ENCODE peak calls at places on chromosomes 12 and 14, in ten cellular contexts. X is cardiac muscle cell, E is prostate gland, H is ovary, G is fibroblast of lung, F is kidney, C is left ventricle myocardium inferior, S is neural progenitor cell, A is MM.1S, N is RWPE1. M is an unnamed sample.

GRCh38 chr12:89695100-89695499 is 13.5 kb downstream of the ATP2B1 start:
- DNase-seq in H (no peak), S (no peak), E (no peak), F (no peak), N (no peak), X (peak), A (no peak), C (no peak), G (peak), M (no peak)

GRCh38 chr14:30333934-30334333 is 225.0 kb upstream of the G2E3 start:
- DNase-seq in C (no peak), H (no peak), G (no peak), A (no peak), F (no peak), S (no peak), X (no peak), E (no peak), N (no peak), M (no peak)

GRCh38 chr14:68780358-68781160 is 12.3 kb downstream of the ZFP36L1 start:
- DNase-seq in E (no peak), G (peak), S (peak), A (no peak), C (peak), F (peak), H (peak), X (no peak), N (no peak), M (peak)

GRCh38 chr12:127881371-127882140 is 385.4 kb upstream of the TMEM132C start:
- DNase-seq in X (no peak), G (no peak), F (no peak), A (no peak), S (no peak), C (no peak), E (no peak), H (no peak), N (no peak), M (no peak)

GRCh38 chr14:50821471-50822464 is 9.2 kb downstream of the NIN start:
- DNase-seq in S (no peak), G (no peak), C (peak), A (no peak), N (peak), E (no peak), X (no peak), F (no peak), H (no peak), M (no peak)

GRCh38 chr14:95134304-95134933 is 22.9 kb downstream of the DICER1 start:
- DNase-seq in H (no peak), N (no peak), X (no peak), E (no peak), F (no peak), S (no peak), A (no peak), G (no peak), C (no peak), M (no peak)

GRCh38 chr14:24900281-24900868 is 149.6 kb downstream of the STXBP6 start:
- DNase-seq in H (no peak), F (no peak), C (no peak), N (no peak), A (no peak), X (no peak), G (peak), S (no peak), E (no peak), M (no peak)

GRCh38 chr12:24418157-24418556 is 468.7 kb upstream of the SOX5 start:
- DNase-seq in C (no peak), S (no peak), F (no peak), N (no peak), H (no peak), A (no peak), X (no peak), E (no peak), G (no peak), M (no peak)

GRCh38 chr14:20492486-20492885 is 12.9 kb upstream of the RNASE10 start:
- DNase-seq in N (no peak), S (no peak), G (no peak), A (no peak), C (no peak), F (no peak), X (no peak), H (no peak), E (no peak), M (no peak)

GRCh38 chr14:90382491-90383125 is 14.2 kb upstream of the CALM1 start:
- DNase-seq in E (peak), C (peak), H (peak), X (peak), G (peak), A (peak), S (peak), F (peak), N (peak), M (peak)

GRCh38 chr12:113325938-113326337 is 9.0 kb downstream of the SLC8B1 start:
- DNase-seq in S (no peak), X (no peak), F (no peak), A (no peak), N (no peak), H (no peak), G (peak), C (peak), E (no peak), M (no peak)

GRCh38 chr14:75278422-75279152 is at the start of gene FOS:
- DNase-seq in C (peak), X (peak), H (peak), A (peak), N (peak), G (peak), E (peak), F (peak), S (peak), M (peak)

GRCh38 chr14:34227834-34228662 is 234.0 kb downstream of the SPTSSA start:
- DNase-seq in F (peak), S (peak), G (peak), H (peak), E (peak), X (peak), A (peak), C (peak), N (peak), M (no peak)

GRCh38 chr12:77031745-77032144 is 33.6 kb downstream of the E2F7 start:
- DNase-seq in H (no peak), F (no peak), G (peak), S (no peak), A (no peak), N (peak), X (no peak), E (no peak), C (no peak), M (no peak)

GRCh38 chr12:19451196-19451595 is 11.9 kb downstream of the AEBP2 start:
- DNase-seq in G (peak), A (no peak), N (no peak), E (no peak), S (peak), C (no peak), X (no peak), H (no peak), F (no peak), M (no peak)

GRCh38 chr14:99481745-99482099 is 513 bp downstream of the CCNK start:
- DNase-seq in A (peak), S (no peak), N (peak), E (peak), X (peak), F (no peak), C (no peak), H (no peak), G (peak), M (no peak)

GRCh38 chr12:13100882-13101769 is 2.3 kb downstream of the GSG1 start:
- DNase-seq in H (peak), C (peak), A (peak), G (peak), F (peak), S (peak), X (peak), E (peak), N (peak), M (peak)

GRCh38 chr12:65278576-65279386 is at the start of gene MSRB3:
- DNase-seq in H (peak), C (peak), X (peak), A (peak), N (peak), S (peak), F (peak), G (peak), E (peak), M (peak)

GRCh38 chr12:69440016-69440415 is 30.2 kb upstream of the FRS2 start:
- DNase-seq in X (no peak), S (no peak), H (no peak), N (no peak), A (no peak), E (peak), G (no peak), F (no peak), C (no peak), M (no peak)

GRCh38 chr14:103522028-103522581 is 525 bp downstream of the CKB start:
- DNase-seq in E (no peak), N (no peak), A (no peak), F (peak), C (peak), H (peak), G (peak), S (peak), X (peak), M (peak)

GRCh38 chr12:42698213-42698612 is 108.7 kb upstream of the PRICKLE1 start:
- DNase-seq in H (no peak), C (no peak), E (no peak), S (no peak), N (peak), A (no peak), G (peak), X (no peak), F (no peak), M (no peak)

GRCh38 chr14:24398943-24399801 is at the start of gene NYNRIN:
- DNase-seq in H (peak), C (peak), F (peak), G (no peak), A (no peak), S (peak), X (peak), E (no peak), N (no peak), M (no peak)

GRCh38 chr14:100363053-100363452 is 39.9 kb downstream of the SLC25A47 start:
- DNase-seq in F (no peak), A (no peak), S (no peak), G (no peak), X (no peak), N (no peak), H (no peak), C (no peak), E (no peak), M (no peak)

GRCh38 chr12:62720661-62721330 is 214.2 kb downstream of the PPM1H start:
- DNase-seq in H (no peak), N (no peak), A (no peak), X (no peak), E (no peak), G (peak), S (no peak), F (no peak), C (no peak), M (no peak)

GRCh38 chr12:31514912-31515311 is 76.0 kb downstream of the DENND5B start:
- DNase-seq in F (no peak), E (no peak), G (no peak), N (no peak), S (no peak), C (no peak), A (no peak), X (no peak), H (no peak), M (no peak)

GRCh38 chr14:101960225-101960624 is 4.1 kb upstream of the DYNC1H1 start:
- DNase-seq in S (peak), E (no peak), N (no peak), C (no peak), H (no peak), G (no peak), X (peak), A (peak), F (peak), M (no peak)

GRCh38 chr14:20782280-20782890 is 1.3 kb downstream of the RNASE6 start:
- DNase-seq in G (no peak), F (no peak), A (no peak), S (peak), N (no peak), C (no peak), X (no peak), E (peak), H (no peak), M (no peak)

GRCh38 chr12:31224768-31225448 is 101.0 kb downstream of the SINHCAF start:
- DNase-seq in F (no peak), G (no peak), H (no peak), E (no peak), S (peak), N (no peak), C (no peak), A (no peak), X (no peak), M (no peak)

GRCh38 chr12:15629108-15629507 is 160.1 kb downstream of the EPS8 start:
- DNase-seq in F (peak), X (peak), N (peak), H (peak), G (peak), C (peak), S (peak), A (no peak), E (peak), M (peak)

GRCh38 chr14:104248203-104249055 is 110.0 kb downstream of the KIF26A start:
- DNase-seq in X (no peak), G (no peak), C (no peak), E (no peak), F (peak), A (no peak), S (no peak), H (peak), N (no peak), M (no peak)

GRCh38 chr14:59698793-59699192 is 122.2 kb upstream of the CCDC175 start:
- DNase-seq in F (no peak), A (no peak), E (no peak), S (no peak), G (peak), X (no peak), C (no peak), N (peak), H (no peak), M (no peak)

GRCh38 chr14:49895480-49895879 is 2.6 kb downstream of the ARF6 start:
- DNase-seq in A (no peak), E (no peak), X (no peak), S (no peak), N (no peak), C (no peak), G (no peak), H (no peak), F (no peak), M (no peak)

GRCh38 chr14:98578204-98578603 is 693.8 kb downstream of the BCL11B start:
- DNase-seq in S (no peak), H (no peak), X (no peak), F (no peak), E (no peak), N (peak), G (no peak), C (no peak), A (no peak), M (no peak)

GRCh38 chr14:76768201-76768656 is 7.0 kb downstream of the VASH1 start:
- DNase-seq in A (no peak), E (no peak), F (peak), C (peak), G (no peak), X (peak), H (no peak), S (peak), N (no peak), M (peak)

GRCh38 chr14:103562135-103562384 is 397 bp downstream of the BAG5 start:
- DNase-seq in C (peak), G (no peak), H (no peak), A (no peak), N (peak), S (no peak), E (no peak), F (no peak), X (peak), M (peak)

GRCh38 chr12:30613119-30613830 is 82.4 kb downstream of the IPO8 start:
- DNase-seq in F (no peak), S (peak), X (no peak), E (no peak), N (no peak), G (peak), C (no peak), H (no peak), A (no peak), M (no peak)

GRCh38 chr14:45211295-45211694 is 41.7 kb downstream of the MIS18BP1 start:
- DNase-seq in A (no peak), G (no peak), X (peak), N (no peak), E (no peak), C (no peak), H (no peak), S (no peak), F (no peak), M (no peak)
- H3K27ac ChIP-seq in A (no peak), G (no peak), X (peak), N (no peak), E (no peak), C (no peak), H (no peak), S (no peak), F (no peak), M (no peak)

DNA sequence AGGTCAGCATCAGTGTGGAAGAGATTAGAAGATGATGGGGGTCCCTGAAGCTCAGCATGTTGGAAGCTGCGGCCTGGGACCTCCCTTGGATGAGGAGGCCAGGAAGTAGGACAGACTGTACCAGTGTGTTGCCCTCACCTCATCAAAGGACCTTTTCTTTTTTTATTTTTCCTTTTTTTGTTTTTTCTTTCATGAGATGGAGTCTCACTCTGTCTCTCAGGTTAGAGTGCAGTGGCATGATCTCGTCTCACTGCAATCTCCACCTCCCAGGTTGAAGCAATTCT is 16.4 kb upstream of the FAM222A start:
- DNase-seq in E (no peak), X (no peak), C (no peak), N (no peak), S (no peak), G (no peak), F (no peak), H (no peak), A (no peak), M (no peak)
- H3K27ac ChIP-seq in E (no peak), X (no peak), C (no peak), N (no peak), S (no peak), G (no peak), F (no peak), H (no peak), A (no peak), M (no peak)

DNA sequence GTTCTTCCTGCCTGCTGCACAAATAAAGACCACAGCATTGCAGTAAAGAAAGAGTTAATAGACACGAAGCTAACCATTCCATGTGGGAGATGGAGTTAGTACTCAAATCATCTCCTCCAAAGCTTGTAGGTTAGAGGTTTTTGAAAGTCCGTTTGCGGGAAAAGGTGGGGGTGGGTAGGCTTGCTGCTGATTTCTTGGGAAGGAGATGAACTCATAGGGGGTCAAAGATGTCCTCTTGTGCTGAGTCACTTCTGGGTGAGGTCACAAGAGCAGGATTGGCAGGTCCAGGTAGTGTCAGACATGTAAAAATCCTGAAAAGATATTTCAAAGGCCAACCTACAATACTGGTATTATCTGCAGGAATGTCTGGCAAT is 66.4 kb downstream of the PTHLH start:
- DNase-seq in H (no peak), C (no peak), S (no peak), G (no peak), N (no peak), X (no peak), E (no peak), A (no peak), F (no peak), M (no peak)
- H3K27ac ChIP-seq in H (no peak), C (no peak), S (no peak), G (no peak), N (no peak), X (no peak), E (no peak), A (no peak), F (no peak), M (no peak)

DNA sequence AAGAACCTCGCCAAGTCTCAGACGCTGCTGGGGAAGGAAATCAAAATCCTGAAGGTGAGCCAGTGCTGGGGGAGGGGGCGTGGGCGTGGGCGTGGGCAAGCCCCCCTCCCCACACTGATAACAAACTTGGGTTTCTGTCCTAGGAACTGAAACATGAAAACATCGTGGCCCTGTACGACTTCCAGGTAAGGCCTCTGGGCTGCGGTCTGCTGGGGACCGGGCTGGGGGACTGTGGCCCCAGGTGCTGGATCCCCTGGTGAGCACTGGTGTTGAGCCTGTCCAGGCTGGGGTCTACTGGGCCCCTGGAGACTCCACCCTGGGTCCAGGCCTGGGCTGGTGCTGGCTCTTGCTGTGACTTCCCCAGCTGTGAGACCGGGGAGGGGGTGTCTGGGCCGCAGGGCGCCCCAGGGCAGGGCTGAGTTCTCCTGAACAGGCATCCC is 1.2 kb downstream of the ULK1 start:
- DNase-seq in F (no peak), C (no peak), S (peak), X (no peak), E (no peak), G (no peak), N (no peak), H (no peak), A (no peak), M (no peak)
- H3K27ac ChIP-seq in F (peak), C (peak), S (no peak), X (peak), E (peak), G (peak), N (peak), H (peak), A (peak), M (peak)